ENCODE peak calls at places on chromosomes 5 and 9, in four cellular contexts. One of them, this sample, is unnamed. For H3K27me3, the result is how much of the 10 kb centered on the place peaks cover.

GRCh38 chr5:149274964-149275363 is 3.3 kb downstream of the AFAP1L1 start:
- DNase-seq in K562: no peak
- DNase-seq in PC-3: peak
- DNase-seq in neuronal stem cell: no peak
- DNase-seq in this sample: peak

GRCh38 chr5:67315082-67315801 is 118.6 kb upstream of the CD180 start:
- DNase-seq in PC-3: peak
- DNase-seq in K562: no peak
- DNase-seq in neuronal stem cell: peak
- DNase-seq in this sample: peak

GRCh38 chr5:89628876-89629635 is 746.1 kb upstream of the MEF2C start:
- DNase-seq in neuronal stem cell: no peak
- DNase-seq in PC-3: peak
- DNase-seq in K562: no peak
- DNase-seq in this sample: no peak

GRCh38 chr9:18614116-18614515 is 140.2 kb downstream of the ADAMTSL1 start:
- DNase-seq in PC-3: no peak
- DNase-seq in K562: no peak
- DNase-seq in neuronal stem cell: no peak
- DNase-seq in this sample: no peak

GRCh38 chr5:127235136-127235535 is 55.5 kb upstream of the MEGF10 start:
- DNase-seq in neuronal stem cell: no peak
- DNase-seq in K562: no peak
- DNase-seq in PC-3: peak
- DNase-seq in this sample: no peak

GRCh38 chr5:154881986-154882385 is 23.6 kb downstream of the CNOT8 start:
- DNase-seq in neuronal stem cell: no peak
- DNase-seq in K562: no peak
- DNase-seq in PC-3: no peak
- DNase-seq in this sample: no peak

GRCh38 chr5:33936381-33937016 is at the start of gene RXFP3:
- DNase-seq in K562: no peak
- DNase-seq in PC-3: no peak
- DNase-seq in neuronal stem cell: no peak
- DNase-seq in this sample: peak

GRCh38 chr5:107523019-107523680 is 147.6 kb downstream of the EFNA5 start:
- DNase-seq in neuronal stem cell: no peak
- DNase-seq in K562: no peak
- DNase-seq in PC-3: peak
- DNase-seq in this sample: no peak

GRCh38 chr5:133326361-133326760 is 274.5 kb downstream of the HSPA4 start:
- DNase-seq in K562: no peak
- DNase-seq in PC-3: no peak
- DNase-seq in neuronal stem cell: no peak
- DNase-seq in this sample: no peak

GRCh38 chr9:110337727-110338522 is at the start of gene TXNDC8:
- DNase-seq in K562: no peak
- DNase-seq in neuronal stem cell: no peak
- DNase-seq in PC-3: no peak
- DNase-seq in this sample: peak

GRCh38 chr5:139205144-139205543 is 7.0 kb upstream of the SIL1 start:
- DNase-seq in PC-3: no peak
- DNase-seq in K562: no peak
- DNase-seq in neuronal stem cell: no peak
- DNase-seq in this sample: no peak

GRCh38 chr9:123401879-123402513 is 46.0 kb downstream of the CRB2 start:
- DNase-seq in K562: peak
- DNase-seq in neuronal stem cell: peak
- DNase-seq in PC-3: peak
- DNase-seq in this sample: peak

GRCh38 chr5:94240616-94241287 is 377.7 kb downstream of the KIAA0825 start:
- DNase-seq in K562: no peak
- DNase-seq in neuronal stem cell: no peak
- DNase-seq in PC-3: peak
- DNase-seq in this sample: peak

GRCh38 chr9:74006935-74007334 is 490.2 kb upstream of the RORB start:
- DNase-seq in neuronal stem cell: no peak
- DNase-seq in K562: no peak
- DNase-seq in PC-3: no peak
- DNase-seq in this sample: no peak

GRCh38 chr5:107058239-107058638 is 612.5 kb downstream of the EFNA5 start:
- DNase-seq in K562: no peak
- DNase-seq in neuronal stem cell: no peak
- DNase-seq in PC-3: no peak
- DNase-seq in this sample: no peak

GRCh38 chr9:34403554-34404380 is 27.1 kb upstream of the MYORG start:
- DNase-seq in PC-3: peak
- DNase-seq in neuronal stem cell: peak
- DNase-seq in K562: peak
- DNase-seq in this sample: peak

GRCh38 chr9:34400275-34400674 is 23.6 kb upstream of the MYORG start:
- DNase-seq in PC-3: no peak
- DNase-seq in K562: no peak
- DNase-seq in neuronal stem cell: no peak
- DNase-seq in this sample: no peak

GRCh38 chr9:34399729-34400128 is 23.0 kb upstream of the MYORG start:
- DNase-seq in K562: no peak
- DNase-seq in neuronal stem cell: no peak
- DNase-seq in PC-3: no peak
- DNase-seq in this sample: no peak

GRCh38 chr9:34398875-34399274 is 22.2 kb upstream of the MYORG start:
- DNase-seq in neuronal stem cell: no peak
- DNase-seq in K562: no peak
- DNase-seq in PC-3: no peak
- DNase-seq in this sample: peak

DNA sequence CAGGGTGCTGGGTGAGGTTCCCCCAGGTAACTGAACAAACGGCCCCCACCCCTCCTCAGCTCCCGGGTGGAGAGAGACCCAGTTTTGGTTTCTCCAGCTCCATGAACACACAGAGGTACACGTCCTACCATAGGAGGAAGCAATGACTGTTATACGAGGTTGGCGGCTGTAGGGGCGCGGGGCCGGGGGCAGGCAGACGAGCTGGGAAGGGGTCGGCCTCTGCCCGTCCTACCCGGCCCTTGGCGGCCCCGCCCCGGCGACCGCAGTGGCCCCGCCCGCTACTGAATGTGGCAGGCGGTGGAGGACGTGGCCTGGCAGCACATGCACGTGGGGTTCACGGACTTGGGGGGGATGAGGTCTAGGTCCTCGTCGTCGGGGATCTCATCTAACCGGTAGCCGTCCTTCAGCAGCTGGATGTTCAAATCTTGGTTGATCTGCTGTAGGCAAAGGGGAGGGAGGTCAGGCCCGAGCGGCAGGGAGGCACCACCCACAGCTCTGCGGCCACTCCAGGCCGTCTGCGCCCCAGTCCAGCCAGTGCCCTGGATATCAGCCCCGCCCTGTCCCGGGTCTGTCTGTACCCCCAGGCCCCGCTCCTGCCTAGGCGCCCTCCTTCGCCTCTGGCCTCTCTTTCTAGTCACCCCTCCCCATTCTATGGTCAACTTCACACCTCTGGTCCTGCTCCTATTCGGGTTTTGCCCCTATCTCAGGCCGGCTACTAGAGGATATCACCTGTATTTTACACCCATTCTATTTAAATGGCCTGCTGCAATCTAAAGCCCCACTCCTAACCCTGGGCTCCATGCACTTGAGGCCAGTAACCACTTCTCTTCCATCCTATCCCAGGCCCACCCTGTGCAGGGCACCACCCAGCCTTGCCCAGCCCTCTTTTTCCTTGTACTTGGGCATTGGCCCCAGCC is 24.2 kb upstream of the MYORG start:
- DNase-seq in K562: no peak
- DNase-seq in neuronal stem cell: no peak
- DNase-seq in PC-3: no peak
- DNase-seq in this sample: no peak
- H3K4me2 ChIP-seq in K562: no peak
- H3K4me2 ChIP-seq in neuronal stem cell: no peak
- H3K4me2 ChIP-seq in PC-3: no peak
- H3K4me2 ChIP-seq in this sample: no peak

GRCh38 chr9:125883548-125883947 is 136.4 kb downstream of the PBX3 start:
- DNase-seq in neuronal stem cell: no peak
- DNase-seq in K562: no peak
- DNase-seq in PC-3: no peak
- DNase-seq in this sample: no peak

GRCh38 chr9:125888220-125888619 is 141.0 kb downstream of the PBX3 start:
- DNase-seq in PC-3: no peak
- DNase-seq in K562: no peak
- DNase-seq in neuronal stem cell: peak
- DNase-seq in this sample: no peak

GRCh38 chr9:125884196-125884595 is 137.0 kb downstream of the PBX3 start:
- DNase-seq in neuronal stem cell: no peak
- DNase-seq in PC-3: no peak
- DNase-seq in K562: no peak
- DNase-seq in this sample: no peak

GRCh38 chr9:125889122-125889523 is 141.9 kb downstream of the PBX3 start:
- DNase-seq in PC-3: no peak
- DNase-seq in neuronal stem cell: no peak
- DNase-seq in K562: no peak
- DNase-seq in this sample: peak

DNA sequence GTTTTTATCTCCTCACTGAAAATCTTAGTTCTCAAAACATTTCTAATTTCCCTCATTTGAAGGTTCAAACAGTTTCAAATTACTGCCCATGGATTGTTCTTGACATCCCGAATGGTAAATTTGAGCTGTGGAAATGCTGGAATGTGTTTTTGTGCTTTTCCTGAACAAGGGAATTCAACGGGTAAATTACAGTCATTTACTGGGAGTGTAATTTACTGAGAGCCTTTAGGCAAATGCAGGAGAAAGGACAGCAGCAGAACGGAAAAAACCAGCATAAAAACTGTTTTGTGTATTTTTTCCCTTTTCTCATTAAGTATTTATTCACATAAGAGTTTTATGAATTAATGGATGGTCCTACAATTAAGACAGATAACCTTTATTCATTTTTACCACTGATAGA is 139.2 kb downstream of the PBX3 start:
- DNase-seq in PC-3: no peak
- DNase-seq in K562: no peak
- DNase-seq in neuronal stem cell: no peak
- DNase-seq in this sample: peak
- H3K27me3 ChIP-seq in PC-3: under half
- H3K27me3 ChIP-seq in K562: under half
- H3K27me3 ChIP-seq in neuronal stem cell: under half
- H3K27me3 ChIP-seq in this sample: under half

GRCh38 chr9:4943346-4943745 is 41.7 kb upstream of the JAK2 start:
- DNase-seq in PC-3: no peak
- DNase-seq in K562: no peak
- DNase-seq in neuronal stem cell: no peak
- DNase-seq in this sample: no peak
- H3K4me2 ChIP-seq in PC-3: no peak
- H3K4me2 ChIP-seq in K562: no peak
- H3K4me2 ChIP-seq in neuronal stem cell: no peak
- H3K4me2 ChIP-seq in this sample: no peak

GRCh38 chr5:1853531-1853930 is 29.2 kb downstream of the IRX4 start:
- DNase-seq in K562: no peak
- DNase-seq in neuronal stem cell: no peak
- DNase-seq in PC-3: no peak
- DNase-seq in this sample: no peak
- H3K27me3 ChIP-seq in K562: half or more
- H3K27me3 ChIP-seq in neuronal stem cell: under half
- H3K27me3 ChIP-seq in PC-3: under half
- H3K27me3 ChIP-seq in this sample: under half

DNA sequence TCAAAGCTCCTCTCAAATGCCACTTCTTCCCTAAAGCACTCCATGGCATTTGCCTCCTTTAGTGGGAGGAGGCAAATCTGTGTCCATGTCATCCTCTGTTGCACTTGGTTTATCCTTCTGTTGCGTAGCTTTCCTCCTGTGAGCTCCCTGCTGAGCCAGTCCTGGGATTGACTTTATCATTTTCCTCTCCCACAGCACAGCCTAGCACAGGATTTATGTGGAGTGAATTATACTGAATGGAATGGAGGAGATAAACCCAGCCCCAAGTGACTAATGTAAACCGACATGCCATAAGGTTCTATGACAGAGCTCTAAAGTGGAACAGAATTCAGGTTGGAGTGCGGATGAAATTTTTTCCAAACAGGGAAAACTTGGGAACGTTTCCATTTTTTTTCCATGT is 26.4 kb upstream of the TOMM5 start:
- DNase-seq in neuronal stem cell: no peak
- DNase-seq in K562: no peak
- DNase-seq in PC-3: peak
- DNase-seq in this sample: no peak
- H3K4me2 ChIP-seq in neuronal stem cell: no peak
- H3K4me2 ChIP-seq in K562: no peak
- H3K4me2 ChIP-seq in PC-3: no peak
- H3K4me2 ChIP-seq in this sample: peak

DNA sequence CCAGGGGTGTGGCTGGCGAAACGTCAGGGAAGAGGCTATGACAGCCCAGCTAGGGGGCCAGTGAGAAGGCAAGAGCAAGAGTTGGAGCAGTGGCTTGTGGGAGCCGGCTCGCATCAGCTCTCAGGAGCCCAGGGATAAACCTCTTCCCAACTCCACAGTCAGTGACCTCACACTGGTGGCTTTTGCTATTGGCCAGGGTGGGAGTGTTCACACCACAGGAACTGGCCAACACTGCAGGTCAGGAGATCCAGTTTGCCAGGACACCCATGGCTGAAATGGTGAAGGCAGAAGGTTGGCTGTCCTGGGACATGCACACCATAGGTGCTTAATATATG is 5.1 kb downstream of the SARDH start:
- DNase-seq in neuronal stem cell: no peak
- DNase-seq in K562: peak
- DNase-seq in PC-3: no peak
- DNase-seq in this sample: peak
- H3K27me3 ChIP-seq in neuronal stem cell: under half
- H3K27me3 ChIP-seq in K562: under half
- H3K27me3 ChIP-seq in PC-3: under half
- H3K27me3 ChIP-seq in this sample: under half

GRCh38 chr9:86767373-86767772 is 179.9 kb downstream of the GAS1 start:
- DNase-seq in PC-3: no peak
- DNase-seq in neuronal stem cell: no peak
- DNase-seq in K562: no peak
- DNase-seq in this sample: peak

GRCh38 chr9:86768709-86769108 is 178.6 kb downstream of the GAS1 start:
- DNase-seq in K562: no peak
- DNase-seq in PC-3: no peak
- DNase-seq in neuronal stem cell: no peak
- DNase-seq in this sample: no peak

GRCh38 chr9:86765736-86766410 is 181.4 kb downstream of the GAS1 start:
- DNase-seq in PC-3: no peak
- DNase-seq in K562: no peak
- DNase-seq in neuronal stem cell: no peak
- DNase-seq in this sample: no peak

GRCh38 chr9:86768020-86768419 is 179.3 kb downstream of the GAS1 start:
- DNase-seq in neuronal stem cell: no peak
- DNase-seq in PC-3: no peak
- DNase-seq in K562: no peak
- DNase-seq in this sample: no peak

GRCh38 chr9:86766912-86767311 is 180.4 kb downstream of the GAS1 start:
- DNase-seq in PC-3: peak
- DNase-seq in neuronal stem cell: peak
- DNase-seq in K562: no peak
- DNase-seq in this sample: peak
- H3K4me2 ChIP-seq in PC-3: no peak
- H3K4me2 ChIP-seq in neuronal stem cell: no peak
- H3K4me2 ChIP-seq in K562: no peak
- H3K4me2 ChIP-seq in this sample: no peak

This sample was measured in osteoblast.